ENCODE peak calls at places on chromosome 18, in four cellular contexts. U is HepG2, Y is A549, S is K562. A is an unnamed sample.

GRCh38 chr18:332721-333513 is 65.1 kb upstream of the THOC1 start:
- DNase-seq in U (no peak), S (no peak), Y (no peak), A (no peak)

GRCh38 chr18:55272510-55273243 is 313.4 kb upstream of the CCDC68 start:
- DNase-seq in Y (no peak), U (no peak), S (no peak), A (no peak)

GRCh38 chr18:52008330-52008729 is 331.7 kb upstream of the DCC start:
- DNase-seq in U (no peak), Y (no peak), S (no peak), A (no peak)

GRCh38 chr18:31244737-31245432 is 73.1 kb upstream of the DSG1 start:
- DNase-seq in U (peak; percentile 74), S (no peak), Y (no peak), A (no peak)

GRCh38 chr18:23591011-23591410 is 4.7 kb upstream of the NPC1 start:
- DNase-seq in Y (peak; percentile 47), S (no peak), U (no peak), A (no peak)

GRCh38 chr18:10798727-10799435 is 273.1 kb downstream of the NAPG start:
- DNase-seq in Y (peak; percentile 63), S (peak; percentile 17), U (peak; percentile 19), A (no peak)

GRCh38 chr18:41850781-41851180 is 104.3 kb upstream of the PIK3C3 start:
- DNase-seq in U (no peak), Y (no peak), S (no peak), A (no peak)

GRCh38 chr18:12883003-12883683 is 894 bp downstream of the PTPN2 start:
- DNase-seq in Y (no peak), U (no peak), S (no peak), A (no peak)

GRCh38 chr18:52499018-52499417 is 159.0 kb downstream of the DCC start:
- DNase-seq in U (peak; percentile 2), Y (peak; percentile 84), S (no peak), A (no peak)

GRCh38 chr18:35732652-35733051 is 151.1 kb downstream of the GALNT1 start:
- DNase-seq in U (no peak), Y (no peak), S (no peak), A (no peak)

GRCh38 chr18:43932140-43932539 is 654.9 kb upstream of the SYT4 start:
- DNase-seq in Y (no peak), U (no peak), S (no peak), A (no peak)

GRCh38 chr18:48534364-48534763 is 4.5 kb upstream of the CTIF start:
- DNase-seq in Y (peak; percentile 22), U (no peak), S (no peak), A (no peak)

GRCh38 chr18:35174093-35174731 is 66.6 kb upstream of the ZNF397 start:
- DNase-seq in S (peak; percentile 29), Y (no peak), U (no peak), A (no peak)

GRCh38 chr18:55338955-55339662 is 248.9 kb downstream of the TCF4 start:
- DNase-seq in S (no peak), U (no peak), Y (no peak), A (no peak)

GRCh38 chr18:8364385-8364784 is 244.9 kb upstream of the RAB12 start:
- DNase-seq in Y (no peak), S (no peak), U (no peak), A (no peak)
- TF ChIP-seq NR3C1 in Y (no peak), S (no peak), U (no peak), A (no peak)

GRCh38 chr18:21180588-21180987 is 61.4 kb upstream of the GREB1L start:
- DNase-seq in U (no peak), Y (no peak), S (no peak), A (no peak)

GRCh38 chr18:21181763-21182162 is 60.3 kb upstream of the GREB1L start:
- DNase-seq in S (no peak), Y (no peak), U (no peak), A (no peak)

GRCh38 chr18:21184396-21184996 is 57.5 kb upstream of the GREB1L start:
- DNase-seq in S (no peak), U (no peak), Y (no peak), A (no peak)

GRCh38 chr18:21179590-21180220 is 62.3 kb upstream of the GREB1L start:
- DNase-seq in U (peak; percentile 52), S (peak; percentile 48), Y (peak; percentile 52), A (peak; percentile 59)

GRCh38 chr18:21183670-21184069 is 58.4 kb upstream of the GREB1L start:
- DNase-seq in Y (no peak), U (peak; percentile 10), S (no peak), A (no peak)
- TF ChIP-seq NR3C1 in Y (no peak), U (no peak), S (no peak), A (no peak)

GRCh38 chr18:73861771-73862170 is 285.9 kb downstream of the FBXO15 start:
- DNase-seq in S (no peak), Y (no peak), U (no peak), A (no peak)
- TF ChIP-seq NR3C1 in S (no peak), Y (no peak), U (no peak), A (no peak)

DNA sequence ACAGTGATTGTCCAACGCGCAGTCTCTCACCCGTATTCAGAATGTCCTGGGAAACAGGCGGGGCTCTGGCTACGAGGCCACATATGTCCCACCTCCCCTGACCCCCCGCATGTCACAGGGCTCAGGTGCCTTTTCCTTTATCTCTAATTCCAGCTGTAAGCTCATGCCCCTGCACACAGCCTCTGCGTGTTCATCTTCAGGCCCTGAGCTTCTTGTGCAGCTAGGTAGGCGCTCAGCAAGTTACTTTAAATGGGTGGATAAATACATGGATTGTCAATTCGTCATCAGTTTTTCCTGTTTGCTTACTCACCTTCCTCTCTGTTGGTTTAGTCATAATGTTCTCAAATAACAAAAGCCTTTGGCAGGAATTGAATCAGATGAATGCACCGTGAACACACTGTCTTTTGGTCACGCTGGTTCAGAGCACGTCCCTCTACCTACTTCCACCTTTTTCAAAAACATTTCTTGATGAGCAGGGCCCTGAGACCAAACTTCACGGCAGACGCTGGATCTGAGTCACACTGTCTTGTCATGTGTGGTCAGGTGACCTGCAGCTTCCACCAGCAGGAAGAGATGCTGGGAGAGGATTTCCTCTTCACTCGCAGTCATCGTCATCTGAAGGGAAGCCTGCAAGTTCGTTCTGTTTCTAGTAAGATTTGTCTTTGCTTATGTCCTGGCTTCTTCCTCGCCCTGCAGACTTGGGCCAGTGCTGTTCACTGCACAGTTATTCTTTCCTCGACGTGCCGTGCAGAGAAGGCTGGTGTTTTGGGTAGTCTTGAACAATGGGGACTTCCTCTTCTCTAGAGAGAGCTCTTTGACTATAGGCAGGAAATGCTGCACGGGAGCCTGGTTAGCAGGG is 138.1 kb downstream of the PTGR3 start:
- DNase-seq in Y (peak; percentile 61), S (no peak), U (peak; percentile 74), A (no peak)
- TF ChIP-seq NR3C1 in Y (no peak), S (no peak), U (no peak), A (no peak)

DNA sequence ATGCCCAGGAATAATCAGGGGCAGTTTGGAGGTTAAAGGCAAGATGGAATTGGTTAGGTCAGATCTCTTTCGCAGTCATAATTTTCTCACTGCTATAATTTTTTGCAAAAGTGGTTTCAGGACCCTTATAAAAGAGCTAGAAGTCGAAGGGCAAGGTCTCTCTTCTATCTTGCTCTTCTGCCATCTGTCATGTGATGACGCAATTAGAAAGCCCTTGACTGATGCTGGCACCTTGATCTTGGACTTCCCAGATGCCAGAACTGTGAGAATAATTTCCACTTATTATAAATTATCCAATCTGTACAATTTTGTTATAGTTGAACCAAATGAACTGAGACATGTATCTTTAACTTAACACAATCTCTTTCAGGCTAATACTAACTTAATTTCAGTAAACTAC is 6.3 kb upstream of the RALBP1 start:
- DNase-seq in Y (no peak), U (no peak), S (no peak), A (no peak)
- TF ChIP-seq NR3C1 in Y (no peak), U (no peak), S (no peak), A (no peak)

GRCh38 chr18:76262956-76263955 is 231.8 kb downstream of the ZNF516 start:
- DNase-seq in Y (no peak), S (no peak), U (no peak), A (no peak)
- TF ChIP-seq NR3C1 in Y (no peak), S (no peak), U (no peak), A (no peak)

A was measured in WTC11.